ENCODE peak calls at places on chromosomes 11 and 22, in four cellular contexts. T, M, N and F are unnamed samples.

GRCh38 chr11:43547411-43547718 is 133.2 kb upstream of the HSD17B12 start:
- DNase-seq in N (peak), M (no peak), T (no peak), F (no peak)

GRCh38 chr11:123185326-123185725 is 9.7 kb downstream of the CLMP start:
- DNase-seq in T (no peak), M (no peak), N (no peak), F (no peak)

GRCh38 chr11:91248199-91248807 is 976.3 kb upstream of the FAT3 start:
- DNase-seq in M (peak), T (no peak), N (peak), F (no peak)

GRCh38 chr11:35247428-35247827 is 108.5 kb downstream of the CD44 start:
- DNase-seq in N (no peak), T (no peak), M (no peak), F (no peak)

GRCh38 chr11:17508816-17509215 is 32.2 kb upstream of the ABCC8 start:
- DNase-seq in N (no peak), M (no peak), T (no peak), F (no peak)

GRCh38 chr11:69699213-69699612 is 4.6 kb downstream of the FGF19 start:
- DNase-seq in M (peak), T (no peak), N (peak), F (no peak)

GRCh38 chr11:87356428-87356827 is 318.7 kb downstream of the TMEM135 start:
- DNase-seq in T (no peak), N (no peak), M (no peak), F (no peak)

GRCh38 chr11:115699733-115700132 is 195.5 kb upstream of the CADM1 start:
- DNase-seq in N (no peak), M (no peak), T (no peak), F (no peak)

GRCh38 chr11:133157180-133157579 is 375.1 kb downstream of the OPCML start:
- DNase-seq in T (no peak), N (no peak), M (no peak), F (no peak)

GRCh38 chr11:94851864-94852581 is 83.9 kb downstream of the AMOTL1 start:
- DNase-seq in N (no peak), T (no peak), M (no peak), F (no peak)

GRCh38 chr11:65540290-65541092 is 15.6 kb downstream of the SCYL1 start:
- DNase-seq in T (peak), N (peak), M (peak), F (peak)

GRCh38 chr11:48034926-48035876 is 54.8 kb downstream of the PTPRJ start:
- DNase-seq in T (peak), M (peak), N (no peak), F (no peak)

GRCh38 chr11:117822031-117822521 is 2.5 kb downstream of the FXYD2 start:
- DNase-seq in T (no peak), M (no peak), N (peak), F (no peak)

GRCh38 chr11:69297926-69298777 is 4.2 kb downstream of the MYEOV start:
- DNase-seq in M (peak), T (peak), N (peak), F (no peak)

GRCh38 chr22:24435861-24436351 is 8.5 kb downstream of the ADORA2A start:
- DNase-seq in N (peak), M (peak), T (no peak), F (no peak)

GRCh38 chr11:2778630-2779498 is 79.1 kb upstream of the KCNQ1OT1 start:
- DNase-seq in N (peak), T (peak), M (peak), F (peak)

GRCh38 chr22:42800731-42801536 is 56.1 kb downstream of the ARFGAP3 start:
- DNase-seq in N (no peak), T (no peak), M (no peak), F (no peak)

GRCh38 chr11:69439651-69440464 is 41.6 kb upstream of the LINC01488 start:
- DNase-seq in N (no peak), T (no peak), M (peak), F (no peak)

GRCh38 chr11:66363187-66363601 is 8.4 kb downstream of the SLC29A2 start:
- DNase-seq in M (no peak), T (no peak), N (no peak), F (no peak)

GRCh38 chr22:18091916-18092526 is 14.2 kb downstream of the PEX26 start:
- DNase-seq in N (no peak), T (peak), M (peak), F (no peak)

GRCh38 chr11:7555067-7555699 is 41.4 kb downstream of the PPFIBP2 start:
- DNase-seq in T (no peak), N (peak), M (no peak), F (no peak)

GRCh38 chr11:2559527-2560311 is 114.9 kb downstream of the KCNQ1 start:
- DNase-seq in N (no peak), T (no peak), M (no peak), F (no peak)

GRCh38 chr11:134361241-134361640 is 29.5 kb downstream of the GLB1L2 start:
- DNase-seq in T (no peak), M (no peak), N (no peak), F (no peak)

GRCh38 chr11:12914401-12914912 is 94.7 kb upstream of the RASSF10 start:
- DNase-seq in M (no peak), N (peak), T (no peak), F (no peak)

GRCh38 chr11:122197055-122197987 is 81.3 kb upstream of the BLID start:
- DNase-seq in T (peak), M (peak), N (peak), F (no peak)

GRCh38 chr11:103464420-103464819 is 355.2 kb downstream of the DYNC2H1 start:
- DNase-seq in N (no peak), M (no peak), T (no peak), F (no peak)
- TF ChIP-seq CTCF in N (no peak), M (no peak), T (no peak), F (no peak)

GRCh38 chr11:74086242-74086884 is 77.5 kb upstream of the UCP3 start:
- DNase-seq in T (no peak), N (no peak), M (peak), F (no peak)

GRCh38 chr11:74092425-74092824 is 78.4 kb downstream of the C2CD3 start:
- DNase-seq in N (no peak), T (no peak), M (no peak), F (no peak)

GRCh38 chr11:74094393-74094792 is 76.4 kb downstream of the C2CD3 start:
- DNase-seq in T (no peak), N (no peak), M (no peak), F (no peak)

GRCh38 chr11:74091549-74091948 is 79.3 kb downstream of the C2CD3 start:
- DNase-seq in M (no peak), N (no peak), T (no peak), F (no peak)

DNA sequence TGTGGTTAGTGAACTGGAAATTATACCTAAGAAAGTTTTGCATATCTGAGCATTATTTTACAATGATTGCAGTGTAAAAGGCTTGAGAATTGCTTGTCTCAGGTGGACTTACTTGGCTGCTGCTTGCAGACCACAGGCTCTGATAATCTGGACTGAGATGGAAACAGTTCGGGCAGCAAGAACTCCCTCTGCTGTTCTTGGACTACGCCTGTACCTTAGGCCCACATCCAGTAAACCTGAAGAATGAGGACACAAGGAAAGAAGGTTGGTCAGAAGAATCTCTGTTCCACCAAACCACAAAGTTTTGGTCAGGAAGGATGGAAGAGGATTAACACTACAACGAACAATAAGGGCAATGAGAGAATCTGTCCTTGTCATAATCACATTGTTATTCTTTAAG is 80.1 kb downstream of the C2CD3 start:
- DNase-seq in N (peak), M (peak), T (no peak), F (no peak)
- TF ChIP-seq CTCF in N (peak), M (peak), T (no peak), F (no peak)

GRCh38 chr22:43956383-43956782 is 1.1 kb downstream of the SAMM50 start:
- DNase-seq in N (peak), T (no peak), M (no peak), F (no peak)

GRCh38 chr22:43953988-43954771 is 1.1 kb upstream of the SAMM50 start:
- DNase-seq in T (no peak), M (no peak), N (peak), F (no peak)

GRCh38 chr22:43955883-43956286 is 643 bp downstream of the SAMM50 start:
- DNase-seq in N (peak), T (no peak), M (peak), F (no peak)

GRCh38 chr22:43956805-43957463 is 1.7 kb downstream of the SAMM50 start:
- DNase-seq in T (no peak), M (peak), N (no peak), F (no peak)

GRCh38 chr22:43955040-43955882 is at the start of gene SAMM50:
- DNase-seq in T (peak), N (peak), M (peak), F (peak)
- TF ChIP-seq CTCF in T (no peak), N (peak), M (no peak), F (no peak)

GRCh38 chr11:118903204-118904015 is 19.7 kb downstream of the CXCR5 start:
- DNase-seq in T (no peak), N (no peak), M (no peak), F (no peak)

GRCh38 chr11:118899706-118900360 is 16.1 kb downstream of the CXCR5 start:
- DNase-seq in M (no peak), T (no peak), N (no peak), F (no peak)

GRCh38 chr11:118900535-118901384 is 17.1 kb downstream of the CXCR5 start:
- DNase-seq in N (no peak), M (no peak), T (no peak), F (no peak)

GRCh38 chr11:118902336-118903203 is 18.9 kb downstream of the CXCR5 start:
- DNase-seq in N (no peak), M (no peak), T (no peak), F (no peak)

GRCh38 chr11:118901494-118902335 is 18.0 kb downstream of the CXCR5 start:
- DNase-seq in N (peak), M (no peak), T (no peak), F (no peak)
- TF ChIP-seq CTCF in N (no peak), M (peak), T (no peak), F (no peak)

GRCh38 chr11:62388999-62389398 is 29.8 kb upstream of the SCGB1A1 start:
- DNase-seq in N (no peak), M (no peak), T (no peak), F (no peak)
- TF ChIP-seq CTCF in N (no peak), M (no peak), T (no peak), F (no peak)

GRCh38 chr22:48663297-48663696 is 1164.4 kb downstream of the BRD1 start:
- DNase-seq in T (no peak), N (no peak), M (peak), F (no peak)
- TF ChIP-seq CTCF in T (no peak), N (peak), M (peak), F (peak)

GRCh38 chr22:45540122-45540521 is 37.4 kb downstream of the FBLN1 start:
- DNase-seq in T (no peak), M (no peak), N (no peak), F (no peak)

GRCh38 chr22:45544588-45545170 is 42.0 kb downstream of the FBLN1 start:
- DNase-seq in T (no peak), M (no peak), N (no peak), F (no peak)

GRCh38 chr22:45541580-45541979 is 38.9 kb downstream of the FBLN1 start:
- DNase-seq in T (no peak), M (no peak), N (no peak), F (no peak)

GRCh38 chr22:45543243-45543642 is 40.6 kb downstream of the FBLN1 start:
- DNase-seq in T (no peak), M (no peak), N (no peak), F (no peak)

GRCh38 chr22:45542001-45542520 is 39.4 kb downstream of the FBLN1 start:
- DNase-seq in N (no peak), M (no peak), T (no peak), F (no peak)
- TF ChIP-seq CTCF in N (no peak), M (no peak), T (no peak), F (no peak)

DNA sequence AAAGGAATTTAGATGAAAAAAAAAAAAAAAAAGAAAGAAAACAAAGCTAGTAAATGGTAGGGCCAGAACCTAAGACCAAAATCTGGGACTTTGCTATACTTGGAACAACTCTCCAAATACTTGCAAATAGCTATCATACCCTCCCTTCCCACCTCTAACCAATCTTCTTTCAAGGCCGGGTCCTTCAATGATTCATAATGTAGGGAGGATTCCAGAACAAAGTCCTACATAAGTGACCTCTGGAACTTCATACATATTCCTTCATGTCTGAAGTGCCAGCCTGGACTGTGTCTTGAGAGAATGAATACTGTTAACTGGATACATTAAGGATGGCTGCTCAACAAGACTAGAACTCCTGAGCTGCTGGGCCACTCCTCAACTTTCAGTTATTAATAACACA is 9.9 kb downstream of the STK33 start:
- DNase-seq in N (no peak), T (no peak), M (peak), F (no peak)
- TF ChIP-seq CTCF in N (no peak), T (no peak), M (no peak), F (no peak)

DNA sequence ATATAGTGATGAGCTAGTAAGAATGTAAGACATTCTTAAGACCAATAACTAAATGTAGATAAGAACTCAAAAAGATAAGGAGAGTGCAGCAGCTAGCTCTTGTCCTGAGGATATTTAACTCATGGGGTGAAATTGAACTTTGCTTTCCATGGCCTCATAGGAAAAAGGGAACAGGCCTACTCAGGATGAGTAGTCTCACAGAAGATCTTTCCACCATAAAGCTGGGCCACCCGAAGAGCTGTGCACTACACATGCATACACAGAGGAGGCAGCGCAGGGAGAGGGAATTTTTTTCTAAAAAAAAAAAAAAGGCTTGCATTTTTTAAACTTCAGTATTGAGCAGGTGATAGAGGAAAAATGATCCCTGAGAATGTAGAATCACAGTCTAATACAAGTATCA is 59.9 kb upstream of the CFAP300 start:
- DNase-seq in T (no peak), M (no peak), N (no peak), F (no peak)
- TF ChIP-seq CTCF in T (no peak), M (no peak), N (no peak), F (peak)